ENCODE peak calls at places on chromosomes 6 and 20, in five cellular contexts. One of them, this sample, is unnamed.
A peak's percentile ranks its signal among the peaks of the same experiment; 100 is the strongest.

GRCh38 chr20:48544402-48545333 is 283.1 kb downstream of the PREX1 start:
- DNase-seq in trophoblast cell: no peak
- DNase-seq in neuronal stem cell: no peak
- DNase-seq in mesenchymal stem cell: no peak
- DNase-seq in IMR-90: no peak
- DNase-seq in this sample: peak; percentile 42

GRCh38 chr6:126182650-126183311 is 157.1 kb upstream of the CENPW start:
- DNase-seq in trophoblast cell: no peak
- DNase-seq in neuronal stem cell: no peak
- DNase-seq in mesenchymal stem cell: no peak
- DNase-seq in IMR-90: no peak
- DNase-seq in this sample: no peak

GRCh38 chr20:2671977-2672376 is 8.0 kb upstream of the IDH3B start:
- DNase-seq in trophoblast cell: no peak
- DNase-seq in neuronal stem cell: no peak
- DNase-seq in mesenchymal stem cell: no peak
- DNase-seq in IMR-90: no peak
- DNase-seq in this sample: peak; percentile 42

GRCh38 chr20:53950031-53950430 is 120.4 kb downstream of the BCAS1 start:
- DNase-seq in trophoblast cell: peak; percentile 76
- DNase-seq in neuronal stem cell: no peak
- DNase-seq in mesenchymal stem cell: no peak
- DNase-seq in IMR-90: peak; percentile 18
- DNase-seq in this sample: no peak

GRCh38 chr6:81996414-81996813 is 243.9 kb upstream of the TENT5A start:
- DNase-seq in trophoblast cell: no peak
- DNase-seq in neuronal stem cell: no peak
- DNase-seq in mesenchymal stem cell: peak; percentile 68
- DNase-seq in IMR-90: peak; percentile 85
- DNase-seq in this sample: no peak

GRCh38 chr20:23136893-23137745 is 51.0 kb upstream of the CD93 start:
- DNase-seq in trophoblast cell: peak; percentile 90
- DNase-seq in neuronal stem cell: no peak
- DNase-seq in mesenchymal stem cell: no peak
- DNase-seq in IMR-90: no peak
- DNase-seq in this sample: peak; percentile 33

GRCh38 chr6:122184260-122184934 is 215.1 kb upstream of the HSF2 start:
- DNase-seq in trophoblast cell: no peak
- DNase-seq in neuronal stem cell: no peak
- DNase-seq in mesenchymal stem cell: peak; percentile 41
- DNase-seq in IMR-90: peak; percentile 47
- DNase-seq in this sample: peak; percentile 5

GRCh38 chr6:11766589-11767450 is 11.8 kb downstream of the ADTRP start:
- DNase-seq in trophoblast cell: peak; percentile 52
- DNase-seq in neuronal stem cell: no peak
- DNase-seq in mesenchymal stem cell: peak; percentile 98
- DNase-seq in IMR-90: peak; percentile 98
- DNase-seq in this sample: peak; percentile 72

GRCh38 chr6:114108119-114109002 is 137.4 kb upstream of the HDAC2 start:
- DNase-seq in trophoblast cell: peak; percentile 71
- DNase-seq in neuronal stem cell: peak; percentile 53
- DNase-seq in mesenchymal stem cell: peak; percentile 73
- DNase-seq in IMR-90: peak; percentile 68
- DNase-seq in this sample: peak; percentile 83

GRCh38 chr20:18496042-18496441 is 983 bp downstream of the RBBP9 start:
- DNase-seq in trophoblast cell: no peak
- DNase-seq in neuronal stem cell: no peak
- DNase-seq in mesenchymal stem cell: peak; percentile 1
- DNase-seq in IMR-90: no peak
- DNase-seq in this sample: no peak

GRCh38 chr6:144929262-144929661 is 644.1 kb downstream of the UTRN start:
- DNase-seq in trophoblast cell: no peak
- DNase-seq in neuronal stem cell: no peak
- DNase-seq in mesenchymal stem cell: no peak
- DNase-seq in IMR-90: no peak
- DNase-seq in this sample: no peak

GRCh38 chr6:144932621-144933020 is 647.5 kb downstream of the UTRN start:
- DNase-seq in trophoblast cell: no peak
- DNase-seq in neuronal stem cell: no peak
- DNase-seq in mesenchymal stem cell: no peak
- DNase-seq in IMR-90: no peak
- DNase-seq in this sample: no peak

GRCh38 chr6:144931172-144932035 is 646.3 kb downstream of the UTRN start:
- DNase-seq in trophoblast cell: peak; percentile 12
- DNase-seq in neuronal stem cell: no peak
- DNase-seq in mesenchymal stem cell: peak; percentile 37
- DNase-seq in IMR-90: peak; percentile 36
- DNase-seq in this sample: peak; percentile 45

GRCh38 chr6:144928847-144929246 is 643.7 kb downstream of the UTRN start:
- DNase-seq in trophoblast cell: no peak
- DNase-seq in neuronal stem cell: no peak
- DNase-seq in mesenchymal stem cell: no peak
- DNase-seq in IMR-90: no peak
- DNase-seq in this sample: no peak
- H3K9ac ChIP-seq in trophoblast cell: no peak overlapping the region
- H3K9ac ChIP-seq in neuronal stem cell: no peak overlapping the region
- H3K9ac ChIP-seq in mesenchymal stem cell: no peak overlapping the region
- H3K9ac ChIP-seq in IMR-90: no peak overlapping the region
- H3K9ac ChIP-seq in this sample: no peak overlapping the region

GRCh38 chr20:327946-328563 is 2.7 kb downstream of the SOX12 start:
- DNase-seq in trophoblast cell: no peak
- DNase-seq in neuronal stem cell: no peak
- DNase-seq in mesenchymal stem cell: no peak
- DNase-seq in IMR-90: peak; percentile 20
- DNase-seq in this sample: no peak

GRCh38 chr20:326645-327031 is 1.3 kb downstream of the SOX12 start:
- DNase-seq in trophoblast cell: no peak
- DNase-seq in neuronal stem cell: peak; percentile 62
- DNase-seq in mesenchymal stem cell: peak; percentile 47
- DNase-seq in IMR-90: no peak
- DNase-seq in this sample: peak; percentile 63

GRCh38 chr20:325889-326644 is 715 bp downstream of the SOX12 start:
- DNase-seq in trophoblast cell: peak; percentile 31
- DNase-seq in neuronal stem cell: peak; percentile 72
- DNase-seq in mesenchymal stem cell: peak; percentile 79
- DNase-seq in IMR-90: peak; percentile 67
- DNase-seq in this sample: peak; percentile 84

GRCh38 chr20:328596-329324 is 3.4 kb downstream of the SOX12 start:
- DNase-seq in trophoblast cell: no peak
- DNase-seq in neuronal stem cell: no peak
- DNase-seq in mesenchymal stem cell: no peak
- DNase-seq in IMR-90: no peak
- DNase-seq in this sample: no peak

DNA sequence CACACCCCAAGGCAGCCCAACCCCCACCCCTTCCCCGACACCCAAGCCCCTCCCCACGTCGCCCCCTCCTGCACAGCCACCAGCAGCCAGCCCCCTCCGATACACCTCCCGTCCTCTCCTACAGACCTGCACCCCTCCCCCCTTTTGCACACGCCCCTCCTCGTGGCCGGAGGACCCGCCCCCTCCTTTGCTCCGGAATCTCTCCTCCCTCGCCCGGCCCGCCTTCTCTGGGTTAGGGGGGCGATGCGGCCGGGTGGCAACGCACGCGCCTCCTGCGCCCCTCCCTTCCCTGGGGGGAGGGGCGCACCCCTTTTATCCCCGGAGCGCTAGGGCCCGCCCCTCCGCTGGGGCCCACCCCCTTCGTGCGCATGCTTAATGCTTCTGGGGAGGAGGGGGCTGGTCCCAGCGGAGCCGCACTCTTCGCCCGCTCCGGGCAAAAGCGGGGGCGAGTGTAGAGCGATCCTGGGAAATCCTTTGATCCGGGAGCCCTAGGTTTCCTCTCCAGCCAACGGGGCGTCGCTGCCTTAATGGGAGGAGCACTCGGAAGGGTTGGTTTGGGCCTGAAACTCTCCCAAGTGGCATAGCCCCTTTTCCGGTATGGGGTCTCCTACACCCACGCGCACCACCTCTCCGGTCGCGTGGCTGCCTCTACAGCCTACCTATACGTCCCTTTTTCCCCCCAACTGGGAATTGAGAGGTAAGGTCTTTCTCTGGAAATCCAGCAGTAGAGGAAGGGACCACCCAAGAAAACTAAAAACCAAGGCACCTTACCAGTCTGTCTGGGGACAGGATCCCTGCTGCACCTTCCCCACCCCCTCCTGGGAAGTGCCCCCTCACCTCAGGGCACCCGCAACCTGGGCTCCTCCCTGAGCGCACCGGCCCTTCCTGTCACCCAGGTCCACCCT is 1.9 kb downstream of the SOX12 start:
- DNase-seq in trophoblast cell: peak; percentile 48
- DNase-seq in neuronal stem cell: peak; percentile 98
- DNase-seq in mesenchymal stem cell: peak; percentile 94
- DNase-seq in IMR-90: peak; percentile 92
- DNase-seq in this sample: peak; percentile 97
- H3K27ac ChIP-seq in trophoblast cell: no peak overlapping the region
- H3K27ac ChIP-seq in neuronal stem cell: peak overlapping the region; percentile 25
- H3K27ac ChIP-seq in mesenchymal stem cell: peak overlapping the region; percentile 41
- H3K27ac ChIP-seq in IMR-90: peak overlapping the region; percentile 97
- H3K27ac ChIP-seq in this sample: no peak overlapping the region

DNA sequence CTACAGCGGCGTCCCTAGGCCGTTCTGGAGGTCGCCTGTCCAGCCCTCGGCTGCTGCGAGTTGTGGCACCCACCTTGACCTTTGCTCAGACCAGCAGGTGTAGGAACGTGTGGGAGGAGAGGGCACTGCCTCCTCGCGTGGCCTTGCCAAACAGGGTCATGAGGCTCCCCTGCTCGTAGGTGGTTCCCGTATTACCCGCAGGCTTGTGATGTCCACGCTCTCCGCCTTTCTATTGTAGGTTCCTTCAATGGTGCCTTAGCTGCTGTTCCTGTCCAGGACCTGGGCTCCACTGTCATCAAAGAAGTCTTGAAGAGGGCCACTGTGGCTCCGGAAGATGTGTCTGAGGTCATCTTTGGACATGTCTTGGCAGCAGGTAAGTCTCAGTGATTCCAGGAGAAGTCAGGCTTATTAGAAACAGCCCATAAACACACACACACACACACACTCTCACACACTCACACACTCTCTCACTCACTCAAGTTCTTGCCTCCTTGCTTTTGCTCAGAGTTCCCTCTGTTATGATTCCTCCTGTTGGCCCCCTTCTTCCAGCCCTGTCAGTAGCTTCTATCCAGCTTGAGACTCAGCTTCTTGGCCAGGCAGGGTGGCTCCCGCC is 942 bp downstream of the ACAT2 start:
- DNase-seq in trophoblast cell: peak; percentile 46
- DNase-seq in neuronal stem cell: no peak
- DNase-seq in mesenchymal stem cell: peak; percentile 30
- DNase-seq in IMR-90: no peak
- DNase-seq in this sample: peak; percentile 17
- H2BK120ac ChIP-seq in trophoblast cell: peak overlapping the region; percentile 65
- H2BK120ac ChIP-seq in neuronal stem cell: no peak overlapping the region
- H2BK120ac ChIP-seq in mesenchymal stem cell: no peak overlapping the region
- H2BK120ac ChIP-seq in IMR-90: no peak overlapping the region
- H2BK120ac ChIP-seq in this sample: no peak overlapping the region

GRCh38 chr6:24922174-24922573 is 13.6 kb downstream of the RIPOR2 start:
- DNase-seq in trophoblast cell: no peak
- DNase-seq in neuronal stem cell: no peak
- DNase-seq in mesenchymal stem cell: no peak
- DNase-seq in IMR-90: no peak
- DNase-seq in this sample: no peak

GRCh38 chr6:24916496-24916895 is 19.3 kb downstream of the RIPOR2 start:
- DNase-seq in trophoblast cell: no peak
- DNase-seq in neuronal stem cell: no peak
- DNase-seq in mesenchymal stem cell: no peak
- DNase-seq in IMR-90: no peak
- DNase-seq in this sample: no peak

GRCh38 chr6:24919404-24919892 is 16.3 kb downstream of the RIPOR2 start:
- DNase-seq in trophoblast cell: no peak
- DNase-seq in neuronal stem cell: no peak
- DNase-seq in mesenchymal stem cell: no peak
- DNase-seq in IMR-90: no peak
- DNase-seq in this sample: peak; percentile 37

GRCh38 chr6:24922854-24923253 is 12.9 kb downstream of the RIPOR2 start:
- DNase-seq in trophoblast cell: no peak
- DNase-seq in neuronal stem cell: no peak
- DNase-seq in mesenchymal stem cell: no peak
- DNase-seq in IMR-90: no peak
- DNase-seq in this sample: no peak

DNA sequence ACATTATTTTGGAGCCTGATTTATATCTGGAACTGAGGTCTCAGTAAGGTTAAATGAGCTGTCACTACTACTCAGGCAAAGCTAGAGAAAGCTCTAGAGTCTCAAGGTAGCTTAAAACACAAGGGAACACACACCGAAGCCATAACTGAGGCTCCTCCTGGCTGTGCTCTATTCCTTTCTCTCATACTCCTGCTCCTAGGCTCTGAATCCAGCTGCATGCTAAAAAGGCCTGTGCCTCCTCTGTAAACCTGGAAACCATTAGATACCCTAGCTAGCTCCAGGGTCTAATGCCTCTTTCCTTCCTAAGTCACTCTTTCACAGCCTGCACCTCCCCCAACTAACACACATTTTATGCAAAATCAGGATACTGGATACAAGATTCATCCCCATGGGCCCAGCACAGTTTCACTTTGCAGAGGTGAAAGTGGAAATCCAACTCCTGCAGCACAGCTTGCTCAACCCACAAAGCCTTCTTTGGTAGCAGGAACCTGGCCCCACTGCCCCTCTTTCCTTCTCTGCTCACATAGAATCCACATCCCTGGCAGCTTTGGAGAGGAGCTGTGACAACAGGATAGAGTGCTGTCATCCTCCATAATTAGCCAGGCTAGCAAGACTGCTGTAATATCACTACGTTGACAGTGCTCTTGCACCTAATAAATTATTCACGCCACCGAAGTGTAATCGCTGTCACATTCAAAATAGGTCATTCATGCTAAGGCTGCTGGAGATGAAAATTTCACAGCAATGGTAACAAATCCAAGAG is 16.9 kb downstream of the RIPOR2 start:
- DNase-seq in trophoblast cell: no peak
- DNase-seq in neuronal stem cell: no peak
- DNase-seq in mesenchymal stem cell: no peak
- DNase-seq in IMR-90: no peak
- DNase-seq in this sample: peak; percentile 84
- H3K9ac ChIP-seq in trophoblast cell: no peak overlapping the region
- H3K9ac ChIP-seq in neuronal stem cell: no peak overlapping the region
- H3K9ac ChIP-seq in mesenchymal stem cell: no peak overlapping the region
- H3K9ac ChIP-seq in IMR-90: peak overlapping the region; percentile 13
- H3K9ac ChIP-seq in this sample: no peak overlapping the region